ENCODE peak calls at places on chromosome 7, in seven cellular contexts. I is HCT116, T is H1, E is HepG2, K is K562, B is GM12878, Q is SK-N-SH. W is an unnamed sample.
A peak's percentile ranks its signal among the peaks of the same experiment; 100 is the strongest.

GRCh38 chr7:11213246-11213645 is 239.6 kb downstream of the PHF14 start:
- DNase-seq in I (no peak), T (no peak), E (no peak), K (no peak), B (no peak), Q (no peak), W (no peak)

GRCh38 chr7:68321776-68322496 is 1276.3 kb upstream of the AUTS2 start:
- DNase-seq in I (no peak), T (no peak), E (no peak), K (no peak), B (no peak), Q (no peak), W (no peak)

GRCh38 chr7:137820677-137821420 is 25.9 kb downstream of the DGKI start:
- DNase-seq in I (no peak), T (no peak), E (no peak), K (no peak), B (no peak), Q (peak; percentile 47), W (no peak)

GRCh38 chr7:132972745-132973144 is 109.1 kb downstream of the CHCHD3 start:
- DNase-seq in I (no peak), T (no peak), E (no peak), K (no peak), B (no peak), Q (no peak), W (no peak)

GRCh38 chr7:351681-352480 is 61.9 kb downstream of the FOXL3 start:
- DNase-seq in I (no peak), T (no peak), E (no peak), K (no peak), B (no peak), Q (no peak), W (no peak)

GRCh38 chr7:155807013-155807804 is 5.1 kb downstream of the SHH start:
- DNase-seq in I (no peak), T (no peak), E (no peak), K (no peak), B (no peak), Q (no peak), W (no peak)

GRCh38 chr7:156274557-156274956 is 366.0 kb upstream of the RNF32 start:
- DNase-seq in I (no peak), T (no peak), E (no peak), K (no peak), B (no peak), Q (no peak), W (no peak)

GRCh38 chr7:132376361-132377013 is 199.8 kb downstream of the PLXNA4 start:
- DNase-seq in I (no peak), T (no peak), E (no peak), K (no peak), B (no peak), Q (no peak), W (no peak)

GRCh38 chr7:131431289-131431688 is 103.6 kb downstream of the MKLN1 start:
- DNase-seq in I (no peak), T (no peak), E (no peak), K (no peak), B (no peak), Q (no peak), W (peak; percentile 48)

GRCh38 chr7:6307762-6308161 is 35.3 kb upstream of the CYTH3 start:
- DNase-seq in I (no peak), T (no peak), E (peak; percentile 35), K (no peak), B (no peak), Q (no peak), W (no peak)

DNA sequence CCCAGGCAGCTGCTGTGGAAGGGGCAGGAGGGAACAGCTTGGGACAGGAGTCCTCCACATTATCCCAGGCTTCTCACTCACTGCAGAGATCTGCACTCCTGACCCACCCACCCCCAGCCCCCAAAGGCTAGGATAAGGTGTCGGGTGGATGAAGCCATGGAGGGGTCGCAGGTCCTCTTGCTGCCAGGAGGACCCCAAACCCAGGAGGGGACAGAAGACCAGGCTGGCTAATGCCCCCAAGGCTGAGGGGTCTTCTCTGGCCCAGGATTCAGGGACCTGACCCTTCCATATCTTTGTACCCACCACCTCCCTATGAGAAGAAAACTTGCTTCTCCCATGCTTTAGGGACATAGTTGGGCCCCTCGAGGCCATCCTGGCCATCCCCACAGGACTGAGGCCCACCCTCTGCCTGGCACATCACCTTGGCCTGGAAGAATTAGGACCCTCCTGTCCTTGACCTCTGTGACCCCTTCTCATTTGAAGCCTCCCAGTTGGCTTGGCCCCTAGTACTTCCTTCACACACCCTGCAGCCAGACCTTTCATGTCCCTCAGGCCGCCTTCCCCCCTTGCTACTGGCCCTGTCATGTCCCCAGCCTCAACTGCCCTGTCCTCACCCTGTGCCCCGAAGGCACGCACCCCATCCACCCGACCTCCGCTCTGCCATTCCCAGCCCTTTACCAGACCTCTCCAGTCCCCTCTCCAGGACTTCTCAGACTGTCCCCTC is 21.6 kb downstream of the KCNH2 start:
- DNase-seq in I (no peak), T (no peak), E (no peak), K (no peak), B (no peak), Q (no peak), W (no peak)
- TF ChIP-seq JUND in I (no peak), T (no peak), E (no peak), K (no peak), B (no peak), Q (no peak), W (no peak)

GRCh38 chr7:3177271-3177670 is 123.8 kb upstream of the SDK1 start:
- DNase-seq in I (no peak), T (no peak), E (no peak), K (no peak), B (no peak), Q (no peak), W (no peak)

GRCh38 chr7:3179456-3179855 is 121.6 kb upstream of the SDK1 start:
- DNase-seq in I (no peak), T (no peak), E (peak; percentile 37), K (no peak), B (no peak), Q (no peak), W (no peak)

GRCh38 chr7:3172768-3173280 is 128.2 kb upstream of the SDK1 start:
- DNase-seq in I (no peak), T (no peak), E (peak; percentile 74), K (no peak), B (no peak), Q (no peak), W (no peak)

GRCh38 chr7:3174515-3175318 is 126.3 kb upstream of the SDK1 start:
- DNase-seq in I (peak; percentile 18), T (no peak), E (no peak), K (no peak), B (no peak), Q (no peak), W (peak; percentile 39)

DNA sequence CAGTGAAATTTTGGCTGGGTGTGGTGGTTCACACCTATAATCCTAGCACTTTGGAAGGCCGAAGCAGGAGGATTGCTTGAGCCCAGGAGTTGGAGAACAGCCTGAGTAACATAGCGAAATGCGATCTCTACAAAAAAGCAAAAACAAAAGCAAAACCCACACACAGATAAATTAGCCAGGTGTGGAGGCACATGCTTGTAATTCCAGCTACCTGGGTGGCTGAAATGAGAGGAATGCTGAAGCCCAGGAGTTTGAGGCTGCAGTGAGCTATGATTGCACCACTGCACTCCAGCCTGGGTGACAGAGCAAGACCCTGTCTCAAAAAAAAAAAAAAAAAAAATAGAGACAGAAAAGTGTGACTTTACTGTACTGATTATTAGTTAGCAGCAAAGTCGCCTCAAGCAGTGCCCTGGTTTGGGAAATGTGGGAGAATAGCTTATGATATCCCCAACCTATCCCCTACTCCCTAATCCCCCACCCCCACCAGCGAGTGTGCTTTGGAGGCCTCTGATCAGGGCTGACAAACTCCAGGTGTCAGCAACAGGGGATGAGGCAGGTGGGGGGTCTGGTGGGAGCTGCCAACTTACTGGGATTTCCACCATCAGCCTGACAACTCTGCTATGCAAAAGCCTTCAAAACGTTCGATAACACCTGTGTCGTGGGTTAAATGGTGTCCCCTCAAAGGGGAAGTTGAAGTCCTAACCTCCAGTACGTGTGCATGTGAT is 124.8 kb upstream of the SDK1 start:
- DNase-seq in I (no peak), T (peak; percentile 27), E (no peak), K (no peak), B (no peak), Q (no peak), W (no peak)
- TF ChIP-seq JUND in I (no peak), T (no peak), E (no peak), K (no peak), B (no peak), Q (no peak), W (no peak)

GRCh38 chr7:75843470-75844116 is 30.0 kb upstream of the CCL24 start:
- DNase-seq in I (no peak), T (no peak), E (no peak), K (no peak), B (no peak), Q (no peak), W (no peak)

GRCh38 chr7:75847707-75848106 is 31.1 kb upstream of the RHBDD2 start:
- DNase-seq in I (no peak), T (no peak), E (no peak), K (no peak), B (no peak), Q (no peak), W (no peak)

GRCh38 chr7:75840029-75840428 is 26.4 kb upstream of the CCL24 start:
- DNase-seq in I (no peak), T (no peak), E (no peak), K (no peak), B (no peak), Q (no peak), W (no peak)

GRCh38 chr7:75844158-75844557 is 30.6 kb upstream of the CCL24 start:
- DNase-seq in I (no peak), T (no peak), E (no peak), K (no peak), B (no peak), Q (no peak), W (no peak)

DNA sequence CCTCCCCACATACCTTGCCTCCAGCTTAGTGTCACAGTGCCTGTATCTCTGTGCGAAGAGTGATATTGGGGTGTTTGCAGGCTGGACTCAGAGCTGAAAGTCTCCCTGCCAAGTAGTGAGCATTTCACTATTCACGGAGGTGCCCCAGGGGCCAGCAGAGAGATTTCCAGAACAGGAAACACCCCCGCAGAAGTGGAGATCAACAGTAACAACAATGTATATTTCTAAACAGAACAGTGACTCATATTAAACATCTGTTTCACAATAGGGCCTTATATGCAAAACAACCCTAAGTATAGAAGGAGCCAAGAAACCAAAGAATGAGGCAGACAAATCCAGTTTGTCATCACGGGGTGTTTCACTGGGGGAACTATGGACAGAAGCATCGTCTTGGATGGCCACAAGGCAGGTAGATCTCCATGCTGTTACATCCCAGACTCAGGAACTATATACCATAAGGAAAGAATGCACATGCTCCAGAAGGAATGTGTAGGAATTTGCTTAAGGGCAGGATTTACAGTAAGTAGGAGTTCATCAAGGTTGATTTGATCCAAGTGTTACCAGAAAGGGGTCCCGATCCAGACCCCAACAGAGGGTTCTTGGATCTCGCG is 29.3 kb upstream of the CCL24 start:
- DNase-seq in I (no peak), T (no peak), E (peak; percentile 33), K (peak; percentile 61), B (peak; percentile 47), Q (no peak), W (no peak)
- TF ChIP-seq JUND in I (no peak), T (no peak), E (no peak), K (peak; percentile 92), B (no peak), Q (no peak), W (no peak)

DNA sequence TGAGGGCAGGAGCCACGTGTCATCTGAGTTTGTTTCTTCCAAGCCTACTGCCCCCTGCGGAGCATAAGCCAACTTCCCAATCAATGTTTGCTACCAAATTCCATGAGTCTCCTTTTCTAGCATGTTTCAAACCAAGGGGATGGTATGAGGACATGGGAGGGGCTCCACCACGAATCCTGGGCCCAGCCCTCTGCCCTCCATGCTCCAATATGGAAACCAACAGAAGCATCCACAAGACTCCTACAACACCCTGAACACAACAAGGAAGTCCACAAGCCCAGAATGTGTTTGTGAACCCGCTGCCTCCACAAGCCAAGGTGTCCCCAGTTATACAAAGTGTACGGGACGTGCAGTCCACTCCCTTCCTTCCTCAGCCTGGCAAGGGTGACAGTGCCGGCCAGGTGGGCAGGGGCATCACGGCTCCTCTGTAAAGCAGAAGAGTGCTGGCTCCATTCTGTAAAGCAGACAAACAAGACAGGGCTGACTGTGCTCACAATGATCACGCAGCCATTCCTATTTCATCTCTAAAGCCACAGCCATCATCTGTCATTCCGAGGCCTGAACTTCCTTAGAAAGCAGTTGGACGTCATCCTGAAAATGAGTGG is 466.1 kb downstream of the PTPRN2 start:
- DNase-seq in I (no peak), T (no peak), E (no peak), K (no peak), B (no peak), Q (no peak), W (no peak)
- TF ChIP-seq JUND in I (no peak), T (no peak), E (no peak), K (no peak), B (no peak), Q (no peak), W (no peak)

W was measured in T47D.